ENCODE peak calls at places on chromosome 6, in four cellular contexts. V, Y, A and N are unnamed samples.

GRCh38 chr6:104537185-104537584 is 322.5 kb downstream of the HACE1 start:
- DNase-seq in V (no peak), Y (no peak), A (no peak), N (no peak)

GRCh38 chr6:9933674-9934073 is 481.2 kb downstream of the TFAP2A start:
- DNase-seq in V (no peak), Y (no peak), A (no peak), N (no peak)

GRCh38 chr6:83062225-83062624 is 3.4 kb downstream of the UBE3D start:
- DNase-seq in V (no peak), Y (no peak), A (no peak), N (no peak)

GRCh38 chr6:85236636-85237035 is 213.2 kb upstream of the NT5E start:
- DNase-seq in V (no peak), Y (no peak), A (no peak), N (no peak)

GRCh38 chr6:127342296-127342945 is 988 bp downstream of the ECHDC1 start:
- DNase-seq in V (no peak), Y (no peak), A (peak; percentile 85), N (peak; percentile 11)

GRCh38 chr6:2951723-2952122 is 19.6 kb downstream of the SERPINB6 start:
- DNase-seq in V (no peak), Y (no peak), A (no peak), N (no peak)

GRCh38 chr6:136782021-136782770 is 10.1 kb downstream of the MAP3K5 start:
- DNase-seq in V (no peak), Y (no peak), A (no peak), N (no peak)

GRCh38 chr6:69181964-69182363 is 546.9 kb downstream of the ADGRB3 start:
- DNase-seq in V (no peak), Y (no peak), A (no peak), N (no peak)

GRCh38 chr6:113039013-113039412 is 691.9 kb downstream of the RFPL4B start:
- DNase-seq in V (no peak), Y (no peak), A (no peak), N (no peak)

GRCh38 chr6:35302604-35303218 is 5.1 kb downstream of the DEF6 start:
- DNase-seq in V (peak; percentile 85), Y (peak; percentile 77), A (no peak), N (no peak)

GRCh38 chr6:20931093-20931492 is 396.8 kb downstream of the CDKAL1 start:
- DNase-seq in V (no peak), Y (no peak), A (no peak), N (no peak)

GRCh38 chr6:54173084-54173483 is 61.8 kb downstream of the MLIP start:
- DNase-seq in V (no peak), Y (no peak), A (no peak), N (no peak)

GRCh38 chr6:2976571-2977085 is 5.3 kb upstream of the SERPINB6 start:
- DNase-seq in V (no peak), Y (no peak), A (no peak), N (no peak)

GRCh38 chr6:79672631-79673065 is 41.5 kb downstream of the SH3BGRL2 start:
- DNase-seq in V (peak; percentile 16), Y (no peak), A (peak; percentile 76), N (no peak)

GRCh38 chr6:3001773-3002293 is 2.1 kb downstream of the NQO2 start:
- DNase-seq in V (peak; percentile 78), Y (no peak), A (peak; percentile 85), N (peak; percentile 61)

GRCh38 chr6:155079985-155080452 is 84.9 kb downstream of the TIAM2 start:
- DNase-seq in V (peak; percentile 81), Y (peak; percentile 25), A (no peak), N (no peak)

GRCh38 chr6:31393932-31394331 is 9.5 kb upstream of the MICA start:
- DNase-seq in V (no peak), Y (no peak), A (no peak), N (no peak)

GRCh38 chr6:13538084-13538483 is 36.3 kb upstream of the SIRT5 start:
- DNase-seq in V (peak; percentile 50), Y (no peak), A (peak; percentile 55), N (peak; percentile 50)

GRCh38 chr6:54217018-54217417 is 91.2 kb upstream of the TINAG start:
- DNase-seq in V (no peak), Y (no peak), A (no peak), N (no peak)

GRCh38 chr6:89297695-89298351 is 17.3 kb downstream of the GABRR2 start:
- DNase-seq in V (peak; percentile 49), Y (peak; percentile 80), A (peak; percentile 47), N (no peak)

GRCh38 chr6:136235233-136235564 is 14.9 kb downstream of the MTFR2 start:
- DNase-seq in V (no peak), Y (no peak), A (peak; percentile 23), N (no peak)

GRCh38 chr6:108560463-108561308 is at the start of gene FOXO3:
- DNase-seq in V (peak; percentile 85), Y (no peak), A (peak; percentile 72), N (peak; percentile 76)

GRCh38 chr6:84667252-84668213 is 96.9 kb downstream of the TBX18 start:
- DNase-seq in V (no peak), Y (no peak), A (no peak), N (no peak)

GRCh38 chr6:22205266-22205665 is 91.6 kb downstream of the PRL start:
- DNase-seq in V (no peak), Y (no peak), A (no peak), N (no peak)

GRCh38 chr6:25054469-25054868 is 118.7 kb upstream of the RIPOR2 start:
- DNase-seq in V (no peak), Y (no peak), A (no peak), N (no peak)

GRCh38 chr6:7121704-7122241 is 14.0 kb downstream of the RREB1 start:
- DNase-seq in V (no peak), Y (no peak), A (no peak), N (no peak)

GRCh38 chr6:36357872-36358234 is 21.2 kb upstream of the BNIP5 start:
- DNase-seq in V (no peak), Y (peak; percentile 63), A (no peak), N (no peak)

GRCh38 chr6:72466971-72467566 is 154.8 kb upstream of the KCNQ5 start:
- DNase-seq in V (no peak), Y (no peak), A (no peak), N (no peak)

GRCh38 chr6:127460465-127460864 is 1.3 kb upstream of the KIAA0408 start:
- DNase-seq in V (no peak), Y (no peak), A (no peak), N (no peak)

GRCh38 chr6:170026272-170027110 is 264.4 kb downstream of the DLL1 start:
- DNase-seq in V (no peak), Y (no peak), A (no peak), N (no peak)

GRCh38 chr6:30740993-30741784 is 1.3 kb downstream of the FLOT1 start:
- DNase-seq in V (no peak), Y (no peak), A (no peak), N (no peak)

GRCh38 chr6:20402181-20403079 is 751 bp downstream of the E2F3 start:
- DNase-seq in V (peak; percentile 73), Y (no peak), A (peak; percentile 67), N (peak; percentile 22)

GRCh38 chr6:134424131-134424794 is 106.4 kb upstream of the SGK1 start:
- DNase-seq in V (no peak), Y (no peak), A (no peak), N (no peak)

GRCh38 chr6:28695671-28696537 is 170.2 kb downstream of the GPX5 start:
- DNase-seq in V (no peak), Y (no peak), A (no peak), N (no peak)

GRCh38 chr6:26420607-26421235 is 18.6 kb downstream of the BTN3A1 start:
- DNase-seq in V (peak; percentile 53), Y (no peak), A (peak; percentile 61), N (peak; percentile 35)

GRCh38 chr6:12294851-12295536 is 4.8 kb downstream of the EDN1 start:
- DNase-seq in V (no peak), Y (no peak), A (no peak), N (no peak)

GRCh38 chr6:100881707-100882040 is 545 bp upstream of the ASCC3 start:
- DNase-seq in V (no peak), Y (no peak), A (no peak), N (peak; percentile 6)

GRCh38 chr6:168609026-168609685 is 168.2 kb downstream of the SMOC2 start:
- DNase-seq in V (no peak), Y (no peak), A (no peak), N (no peak)

GRCh38 chr6:170176621-170177382 is 114.1 kb downstream of the DLL1 start:
- DNase-seq in V (no peak), Y (no peak), A (no peak), N (peak; percentile 57)

GRCh38 chr6:31180500-31180899 is 10.0 kb upstream of the POU5F1 start:
- DNase-seq in V (peak; percentile 65), Y (no peak), A (no peak), N (peak; percentile 28)

GRCh38 chr6:116772450-116772849 is 6.9 kb upstream of the FAM162B start:
- DNase-seq in V (no peak), Y (no peak), A (no peak), N (no peak)
- TF ChIP-seq TARDBP in V (no peak), Y (no peak), A (no peak), N (no peak)

DNA sequence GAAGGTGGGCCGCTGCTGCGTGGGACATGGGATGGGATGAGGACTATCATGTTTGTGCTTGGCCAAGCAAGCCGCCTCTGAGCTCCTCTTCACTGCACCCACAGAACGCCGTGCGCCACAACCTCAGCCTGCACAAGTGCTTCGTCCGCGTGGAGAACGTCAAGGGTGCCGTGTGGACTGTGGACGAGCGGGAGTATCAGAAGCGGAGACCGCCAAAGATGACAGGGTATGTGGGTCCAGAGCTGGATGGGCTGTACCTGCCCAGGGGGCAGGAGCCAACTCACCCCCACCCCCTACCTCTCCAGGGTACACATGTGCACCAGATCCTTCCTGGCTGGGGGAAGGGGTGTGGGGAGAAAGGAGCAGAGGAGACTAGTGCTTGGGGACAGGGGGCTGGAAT is 43.5 kb upstream of the MDFI start:
- DNase-seq in V (no peak), Y (no peak), A (no peak), N (no peak)
- TF ChIP-seq TARDBP in V (no peak), Y (no peak), A (no peak), N (no peak)

GRCh38 chr6:140101367-140101766 is 726.9 kb upstream of the CITED2 start:
- DNase-seq in V (no peak), Y (no peak), A (no peak), N (no peak)
- TF ChIP-seq TARDBP in V (no peak), Y (no peak), A (no peak), N (no peak)

GRCh38 chr6:11142296-11143027 is 30.9 kb upstream of the ERVFRD-1 start:
- DNase-seq in V (no peak), Y (no peak), A (no peak), N (no peak)
- TF ChIP-seq TARDBP in V (no peak), Y (no peak), A (no peak), N (no peak)

GRCh38 chr6:52299598-52300144 is 15.1 kb upstream of the MCM3 start:
- DNase-seq in V (peak; percentile 34), Y (no peak), A (no peak), N (no peak)
- TF ChIP-seq TARDBP in V (no peak), Y (no peak), A (no peak), N (no peak)

GRCh38 chr6:109867009-109867969 is 110.8 kb upstream of the GPR6 start:
- DNase-seq in V (no peak), Y (no peak), A (no peak), N (no peak)
- TF ChIP-seq TARDBP in V (no peak), Y (no peak), A (no peak), N (no peak)